ENCODE peak calls at places on chromosomes 1 and 21, in six cellular contexts. M is lower lobe of right lung, E is AG09309, S is AG04450, D is foreskin fibroblast, L is Peyer's patch. U is an unnamed sample.

GRCh38 chr1:210700083-210700482 is 371.4 kb downstream of the HHAT start:
- DNase-seq in S (no peak), E (no peak), M (no peak), D (no peak), L (no peak), U (no peak)

GRCh38 chr1:18107671-18108312 is at the start of gene IGSF21:
- DNase-seq in S (no peak), L (no peak), M (no peak), D (no peak), E (no peak), U (no peak)

GRCh38 chr1:83554174-83554573 is 444.8 kb downstream of the TTLL7 start:
- DNase-seq in L (no peak), M (no peak), S (no peak), D (peak; percentile 20), E (no peak), U (no peak)

GRCh38 chr1:37497832-37498231 is 16.7 kb downstream of the MEAF6 start:
- DNase-seq in L (no peak), M (no peak), S (no peak), E (no peak), D (no peak), U (no peak)

GRCh38 chr1:110007458-110007857 is 22.9 kb downstream of the AHCYL1 start:
- DNase-seq in D (no peak), M (no peak), E (no peak), S (no peak), L (no peak), U (no peak)

GRCh38 chr21:15768853-15769252 is 39.1 kb downstream of the USP25 start:
- DNase-seq in M (no peak), E (no peak), L (no peak), D (no peak), S (no peak), U (no peak)

GRCh38 chr1:236027096-236027495 is 37.8 kb downstream of the NID1 start:
- DNase-seq in L (no peak), M (no peak), E (no peak), S (no peak), D (no peak), U (no peak)

GRCh38 chr1:234260578-234260977 is 112.7 kb upstream of the COA6 start:
- DNase-seq in M (no peak), D (no peak), L (no peak), S (no peak), E (no peak), U (no peak)

GRCh38 chr21:35273331-35273730 is 224.2 kb upstream of the RUNX1 start:
- DNase-seq in E (no peak), M (no peak), S (no peak), L (no peak), D (no peak), U (no peak)

GRCh38 chr1:108190001-108190634 is 10.0 kb downstream of the SLC25A24 start:
- DNase-seq in S (no peak), E (no peak), M (no peak), L (no peak), D (no peak), U (no peak)

GRCh38 chr1:176575991-176576390 is 113.0 kb downstream of the PAPPA2 start:
- DNase-seq in E (no peak), L (no peak), S (no peak), M (no peak), D (peak; percentile 55), U (no peak)

GRCh38 chr1:235011599-235012435 is 116.8 kb downstream of the TOMM20 start:
- DNase-seq in M (peak; percentile 73), L (peak; percentile 89), S (peak; percentile 99), E (peak; percentile 99), D (peak; percentile 97), U (peak; percentile 95)

GRCh38 chr1:212607206-212607923 is 1.2 kb upstream of the ATF3 start:
- DNase-seq in L (peak; percentile 23), E (no peak), D (peak; percentile 28), S (no peak), M (peak; percentile 57), U (no peak)

GRCh38 chr1:195373831-195374230 is 1234.4 kb downstream of the KCNT2 start:
- DNase-seq in D (no peak), S (no peak), E (no peak), L (no peak), M (no peak), U (no peak)

GRCh38 chr1:235557495-235557894 is 53.2 kb upstream of the B3GALNT2 start:
- DNase-seq in M (no peak), L (no peak), D (no peak), S (no peak), E (no peak), U (no peak)

GRCh38 chr21:43708745-43709381 is 10.1 kb upstream of the PDXK start:
- DNase-seq in D (no peak), L (no peak), S (no peak), M (no peak), E (no peak), U (no peak)

GRCh38 chr21:43717166-43717853 is 1.6 kb upstream of the PDXK start:
- DNase-seq in M (no peak), S (no peak), E (no peak), L (no peak), D (no peak), U (no peak)

GRCh38 chr21:43707462-43707861 is 11.5 kb upstream of the PDXK start:
- DNase-seq in D (no peak), M (no peak), S (no peak), L (no peak), E (no peak), U (no peak)

GRCh38 chr21:43716376-43717165 is 2.4 kb upstream of the PDXK start:
- DNase-seq in D (peak; percentile 84), E (no peak), S (no peak), M (no peak), L (no peak), U (no peak)

GRCh38 chr21:43712268-43712942 is 6.5 kb upstream of the PDXK start:
- DNase-seq in E (no peak), M (peak; percentile 89), S (no peak), L (no peak), D (peak; percentile 48), U (peak; percentile 88)
- H3K4me3 ChIP-seq in E (no peak overlapping the region), M (no peak overlapping the region), S (no peak overlapping the region), L (no peak overlapping the region), D (no peak overlapping the region), U (no peak overlapping the region)

GRCh38 chr1:31111290-31111951 is 45.9 kb upstream of the PUM1 start:
- DNase-seq in M (peak; percentile 80), L (no peak), S (no peak), E (peak; percentile 51), D (peak; percentile 73), U (no peak)
- H3K4me3 ChIP-seq in M (no peak overlapping the region), L (no peak overlapping the region), S (no peak overlapping the region), E (no peak overlapping the region), D (no peak overlapping the region), U (no peak overlapping the region)

DNA sequence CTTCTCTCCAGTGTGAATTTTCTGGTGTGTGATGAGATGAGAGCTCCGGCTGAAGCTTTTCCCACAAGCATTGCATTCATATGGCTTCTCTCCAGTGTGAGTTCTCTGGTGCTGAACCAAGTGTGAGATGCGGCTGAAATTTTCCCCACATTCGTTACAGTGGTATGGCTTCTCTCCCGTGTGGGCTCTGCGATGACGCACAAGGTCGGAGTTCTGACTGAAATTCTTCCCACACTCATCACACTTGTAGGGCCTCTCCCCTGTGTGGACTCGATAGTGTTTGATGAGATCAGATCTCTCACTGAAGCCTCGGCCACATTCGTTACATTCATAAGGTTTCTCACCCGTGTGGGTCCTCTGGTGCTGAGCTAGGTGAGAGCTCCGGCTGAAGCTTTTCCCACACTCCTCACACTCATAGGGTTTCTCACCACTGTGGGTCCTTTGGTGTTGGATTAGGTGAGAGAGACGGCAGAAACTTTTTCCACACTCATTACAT is 7.4 kb downstream of the ZNF436 start:
- DNase-seq in D (no peak), M (no peak), S (no peak), E (no peak), L (no peak), U (no peak)
- H3K4me3 ChIP-seq in D (no peak overlapping the region), M (no peak overlapping the region), S (no peak overlapping the region), E (no peak overlapping the region), L (no peak overlapping the region), U (no peak overlapping the region)

DNA sequence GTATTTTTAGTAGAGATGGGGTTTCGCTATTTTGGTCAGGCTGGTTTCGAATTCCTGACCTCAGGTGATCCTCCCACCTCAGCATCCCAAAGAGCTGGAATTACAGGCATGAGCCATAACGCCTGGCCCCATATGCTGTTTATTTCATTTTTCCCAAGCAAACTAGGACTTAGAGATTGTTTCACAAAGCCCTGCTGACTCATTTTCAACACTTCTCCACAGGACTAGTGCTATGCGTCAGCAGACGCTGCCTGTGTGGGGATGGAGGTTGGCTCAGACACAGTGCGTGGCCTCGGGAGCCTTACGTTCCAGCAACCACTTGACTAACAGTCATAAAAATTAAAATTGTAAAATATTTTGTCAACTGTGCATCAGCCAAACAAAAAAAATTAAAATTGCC is 22.7 kb downstream of the PKNOX1 start:
- DNase-seq in S (peak; percentile 90), E (peak; percentile 91), M (no peak), D (peak; percentile 97), L (no peak), U (no peak)
- H3K4me3 ChIP-seq in S (no peak overlapping the region), E (no peak overlapping the region), M (no peak overlapping the region), D (no peak overlapping the region), L (no peak overlapping the region), U (no peak overlapping the region)

GRCh38 chr1:51515982-51516638 is 3.0 kb downstream of the EPS15 start:
- DNase-seq in M (no peak), S (no peak), L (no peak), D (no peak), E (no peak), U (no peak)

GRCh38 chr1:51516639-51517158 is 2.4 kb downstream of the EPS15 start:
- DNase-seq in M (no peak), D (peak; percentile 42), L (no peak), E (no peak), S (no peak), U (no peak)

GRCh38 chr1:51517361-51518032 is 1.6 kb downstream of the EPS15 start:
- DNase-seq in D (peak; percentile 15), L (no peak), M (no peak), E (no peak), S (no peak), U (no peak)

GRCh38 chr1:51514733-51515132 is 4.3 kb downstream of the EPS15 start:
- DNase-seq in E (no peak), S (no peak), M (no peak), D (no peak), L (no peak), U (no peak)

GRCh38 chr1:51515312-51515960 is 3.6 kb downstream of the EPS15 start:
- DNase-seq in E (no peak), D (no peak), L (no peak), S (no peak), M (no peak), U (no peak)
- H3K4me3 ChIP-seq in E (no peak overlapping the region), D (no peak overlapping the region), L (no peak overlapping the region), S (no peak overlapping the region), M (peak overlapping the region; percentile 27), U (no peak overlapping the region)

DNA sequence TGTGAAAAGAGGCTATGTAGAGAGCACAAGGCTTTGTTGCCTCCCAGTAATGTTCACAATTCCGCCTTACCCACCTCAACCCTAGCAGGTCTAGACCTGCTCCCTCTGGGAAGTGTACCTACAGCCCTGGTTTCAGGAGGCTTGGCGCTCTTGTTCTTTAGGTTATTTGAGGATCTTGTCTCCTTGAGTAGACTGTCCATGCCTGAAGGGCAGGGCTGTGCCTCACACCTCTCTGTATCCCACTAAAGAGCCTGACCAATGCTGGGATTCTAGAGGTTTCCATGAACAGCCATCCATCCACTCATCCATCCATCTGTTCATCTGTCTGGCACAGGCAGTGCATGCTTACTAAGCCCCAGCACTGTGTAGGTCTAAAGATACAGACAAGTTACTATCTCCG is 1.0 kb downstream of the RAB7B start:
- DNase-seq in E (no peak), M (no peak), D (no peak), S (no peak), L (no peak), U (no peak)
- H3K4me3 ChIP-seq in E (no peak overlapping the region), M (peak overlapping the region; percentile 49), D (peak overlapping the region; percentile 53), S (peak overlapping the region; percentile 56), L (no peak overlapping the region), U (peak overlapping the region; percentile 21)

U was measured in RWPE2.